ENCODE peak calls at places on chromosomes 13 and 19, in six cellular contexts. One of them, this sample, is unnamed.

GRCh38 chr19:460877-461609 is at the start of gene SHC2:
- DNase-seq in retinal pigment epithelial cell: no peak
- DNase-seq in stimulated activated CD8-positive, alpha-beta memory T cell treated with anti-CD3 and anti-CD28 coated beads, Interleukin-15, amount 100 ng/mL, for 4 hours: no peak
- DNase-seq in aorta: peak; percentile 79
- DNase-seq in astrocyte of the hippocampus: peak; percentile 60
- DNase-seq in effector CD4-positive, alpha-beta T cell: no peak
- DNase-seq in this sample: no peak

GRCh38 chr19:41244117-41244516 is 20.1 kb upstream of the HNRNPUL1 start:
- DNase-seq in retinal pigment epithelial cell: no peak
- DNase-seq in stimulated activated CD8-positive, alpha-beta memory T cell treated with anti-CD3 and anti-CD28 coated beads, Interleukin-15, amount 100 ng/mL, for 4 hours: no peak
- DNase-seq in aorta: no peak
- DNase-seq in astrocyte of the hippocampus: no peak
- DNase-seq in effector CD4-positive, alpha-beta T cell: no peak
- DNase-seq in this sample: no peak

GRCh38 chr13:65011403-65011802 is 2218.7 kb downstream of the PCDH9 start:
- DNase-seq in retinal pigment epithelial cell: no peak
- DNase-seq in stimulated activated CD8-positive, alpha-beta memory T cell treated with anti-CD3 and anti-CD28 coated beads, Interleukin-15, amount 100 ng/mL, for 4 hours: no peak
- DNase-seq in aorta: no peak
- DNase-seq in astrocyte of the hippocampus: no peak
- DNase-seq in effector CD4-positive, alpha-beta T cell: no peak
- DNase-seq in this sample: no peak

GRCh38 chr13:79194272-79194671 is 211.8 kb downstream of the RBM26 start:
- DNase-seq in retinal pigment epithelial cell: no peak
- DNase-seq in stimulated activated CD8-positive, alpha-beta memory T cell treated with anti-CD3 and anti-CD28 coated beads, Interleukin-15, amount 100 ng/mL, for 4 hours: peak; percentile 27
- DNase-seq in aorta: no peak
- DNase-seq in astrocyte of the hippocampus: no peak
- DNase-seq in effector CD4-positive, alpha-beta T cell: no peak
- DNase-seq in this sample: no peak

GRCh38 chr19:28883241-28883693 is 329.7 kb downstream of the UQCRFS1 start:
- DNase-seq in retinal pigment epithelial cell: no peak
- DNase-seq in stimulated activated CD8-positive, alpha-beta memory T cell treated with anti-CD3 and anti-CD28 coated beads, Interleukin-15, amount 100 ng/mL, for 4 hours: no peak
- DNase-seq in aorta: no peak
- DNase-seq in astrocyte of the hippocampus: peak; percentile 2
- DNase-seq in effector CD4-positive, alpha-beta T cell: no peak
- DNase-seq in this sample: no peak

GRCh38 chr19:45886427-45887310 is 728 bp upstream of the IRF2BP1 start:
- DNase-seq in retinal pigment epithelial cell: peak; percentile 62
- DNase-seq in stimulated activated CD8-positive, alpha-beta memory T cell treated with anti-CD3 and anti-CD28 coated beads, Interleukin-15, amount 100 ng/mL, for 4 hours: peak; percentile 82
- DNase-seq in aorta: peak; percentile 96
- DNase-seq in astrocyte of the hippocampus: peak; percentile 97
- DNase-seq in effector CD4-positive, alpha-beta T cell: peak; percentile 87
- DNase-seq in this sample: peak; percentile 61

GRCh38 chr19:13118424-13119193 is 545 bp downstream of the NACC1 start:
- DNase-seq in retinal pigment epithelial cell: no peak
- DNase-seq in stimulated activated CD8-positive, alpha-beta memory T cell treated with anti-CD3 and anti-CD28 coated beads, Interleukin-15, amount 100 ng/mL, for 4 hours: peak; percentile 46
- DNase-seq in aorta: peak; percentile 82
- DNase-seq in astrocyte of the hippocampus: peak; percentile 71
- DNase-seq in effector CD4-positive, alpha-beta T cell: no peak
- DNase-seq in this sample: no peak

GRCh38 chr13:94205896-94206295 is 273.6 kb downstream of the DCT start:
- DNase-seq in retinal pigment epithelial cell: no peak
- DNase-seq in stimulated activated CD8-positive, alpha-beta memory T cell treated with anti-CD3 and anti-CD28 coated beads, Interleukin-15, amount 100 ng/mL, for 4 hours: no peak
- DNase-seq in aorta: no peak
- DNase-seq in astrocyte of the hippocampus: no peak
- DNase-seq in effector CD4-positive, alpha-beta T cell: no peak
- DNase-seq in this sample: no peak

GRCh38 chr19:6103217-6103644 is 7.1 kb downstream of the RFX2 start:
- DNase-seq in retinal pigment epithelial cell: peak; percentile 73
- DNase-seq in stimulated activated CD8-positive, alpha-beta memory T cell treated with anti-CD3 and anti-CD28 coated beads, Interleukin-15, amount 100 ng/mL, for 4 hours: no peak
- DNase-seq in aorta: peak; percentile 92
- DNase-seq in astrocyte of the hippocampus: peak; percentile 92
- DNase-seq in effector CD4-positive, alpha-beta T cell: no peak
- DNase-seq in this sample: no peak

GRCh38 chr19:50607874-50608785 is 31.6 kb downstream of the SYT3 start:
- DNase-seq in retinal pigment epithelial cell: peak; percentile 17
- DNase-seq in stimulated activated CD8-positive, alpha-beta memory T cell treated with anti-CD3 and anti-CD28 coated beads, Interleukin-15, amount 100 ng/mL, for 4 hours: peak; percentile 62
- DNase-seq in aorta: peak; percentile 88
- DNase-seq in astrocyte of the hippocampus: peak; percentile 77
- DNase-seq in effector CD4-positive, alpha-beta T cell: peak; percentile 30
- DNase-seq in this sample: no peak

GRCh38 chr13:114203536-114203935 is 24.5 kb downstream of the CFAP97D2 start:
- DNase-seq in retinal pigment epithelial cell: no peak
- DNase-seq in stimulated activated CD8-positive, alpha-beta memory T cell treated with anti-CD3 and anti-CD28 coated beads, Interleukin-15, amount 100 ng/mL, for 4 hours: peak; percentile 18
- DNase-seq in aorta: no peak
- DNase-seq in astrocyte of the hippocampus: no peak
- DNase-seq in effector CD4-positive, alpha-beta T cell: no peak
- DNase-seq in this sample: no peak

GRCh38 chr19:47377208-47377701 is 28.1 kb downstream of the DHX34 start:
- DNase-seq in retinal pigment epithelial cell: no peak
- DNase-seq in stimulated activated CD8-positive, alpha-beta memory T cell treated with anti-CD3 and anti-CD28 coated beads, Interleukin-15, amount 100 ng/mL, for 4 hours: no peak
- DNase-seq in aorta: no peak
- DNase-seq in astrocyte of the hippocampus: no peak
- DNase-seq in effector CD4-positive, alpha-beta T cell: no peak
- DNase-seq in this sample: peak; percentile 40

GRCh38 chr13:113046883-113047244 is 58.7 kb upstream of the F7 start:
- DNase-seq in retinal pigment epithelial cell: no peak
- DNase-seq in stimulated activated CD8-positive, alpha-beta memory T cell treated with anti-CD3 and anti-CD28 coated beads, Interleukin-15, amount 100 ng/mL, for 4 hours: no peak
- DNase-seq in aorta: no peak
- DNase-seq in astrocyte of the hippocampus: no peak
- DNase-seq in effector CD4-positive, alpha-beta T cell: no peak
- DNase-seq in this sample: no peak

GRCh38 chr19:6743071-6743470 is 3.6 kb downstream of the TRIP10 start:
- DNase-seq in retinal pigment epithelial cell: no peak
- DNase-seq in stimulated activated CD8-positive, alpha-beta memory T cell treated with anti-CD3 and anti-CD28 coated beads, Interleukin-15, amount 100 ng/mL, for 4 hours: no peak
- DNase-seq in aorta: no peak
- DNase-seq in astrocyte of the hippocampus: no peak
- DNase-seq in effector CD4-positive, alpha-beta T cell: no peak
- DNase-seq in this sample: no peak

GRCh38 chr19:46296722-46297431 is at the start of gene HIF3A:
- DNase-seq in retinal pigment epithelial cell: no peak
- DNase-seq in stimulated activated CD8-positive, alpha-beta memory T cell treated with anti-CD3 and anti-CD28 coated beads, Interleukin-15, amount 100 ng/mL, for 4 hours: no peak
- DNase-seq in aorta: peak; percentile 84
- DNase-seq in astrocyte of the hippocampus: peak; percentile 84
- DNase-seq in effector CD4-positive, alpha-beta T cell: no peak
- DNase-seq in this sample: no peak

GRCh38 chr13:46983881-46984280 is 87.0 kb upstream of the HTR2A start:
- DNase-seq in retinal pigment epithelial cell: no peak
- DNase-seq in stimulated activated CD8-positive, alpha-beta memory T cell treated with anti-CD3 and anti-CD28 coated beads, Interleukin-15, amount 100 ng/mL, for 4 hours: no peak
- DNase-seq in aorta: no peak
- DNase-seq in astrocyte of the hippocampus: no peak
- DNase-seq in effector CD4-positive, alpha-beta T cell: no peak
- DNase-seq in this sample: no peak

GRCh38 chr13:23960566-23961156 is 63.4 kb upstream of the C1QTNF9B start:
- DNase-seq in retinal pigment epithelial cell: no peak
- DNase-seq in stimulated activated CD8-positive, alpha-beta memory T cell treated with anti-CD3 and anti-CD28 coated beads, Interleukin-15, amount 100 ng/mL, for 4 hours: no peak
- DNase-seq in aorta: no peak
- DNase-seq in astrocyte of the hippocampus: peak; percentile 63
- DNase-seq in effector CD4-positive, alpha-beta T cell: no peak
- DNase-seq in this sample: no peak

GRCh38 chr13:59477011-59477410 is 686.7 kb downstream of the DIAPH3 start:
- DNase-seq in retinal pigment epithelial cell: no peak
- DNase-seq in stimulated activated CD8-positive, alpha-beta memory T cell treated with anti-CD3 and anti-CD28 coated beads, Interleukin-15, amount 100 ng/mL, for 4 hours: no peak
- DNase-seq in aorta: no peak
- DNase-seq in astrocyte of the hippocampus: no peak
- DNase-seq in effector CD4-positive, alpha-beta T cell: no peak
- DNase-seq in this sample: no peak

GRCh38 chr13:113275387-113275786 is 21.7 kb upstream of the LAMP1 start:
- DNase-seq in retinal pigment epithelial cell: peak; percentile 62
- DNase-seq in stimulated activated CD8-positive, alpha-beta memory T cell treated with anti-CD3 and anti-CD28 coated beads, Interleukin-15, amount 100 ng/mL, for 4 hours: no peak
- DNase-seq in aorta: no peak
- DNase-seq in astrocyte of the hippocampus: peak; percentile 79
- DNase-seq in effector CD4-positive, alpha-beta T cell: peak; percentile 9
- DNase-seq in this sample: no peak

GRCh38 chr19:42198676-42199439 is 18.6 kb downstream of the DEDD2 start:
- DNase-seq in retinal pigment epithelial cell: no peak
- DNase-seq in stimulated activated CD8-positive, alpha-beta memory T cell treated with anti-CD3 and anti-CD28 coated beads, Interleukin-15, amount 100 ng/mL, for 4 hours: peak; percentile 60
- DNase-seq in aorta: peak; percentile 75
- DNase-seq in astrocyte of the hippocampus: no peak
- DNase-seq in effector CD4-positive, alpha-beta T cell: peak; percentile 67
- DNase-seq in this sample: no peak

GRCh38 chr19:57324992-57325391 is 4.7 kb downstream of the ZNF543 start:
- DNase-seq in retinal pigment epithelial cell: no peak
- DNase-seq in stimulated activated CD8-positive, alpha-beta memory T cell treated with anti-CD3 and anti-CD28 coated beads, Interleukin-15, amount 100 ng/mL, for 4 hours: no peak
- DNase-seq in aorta: no peak
- DNase-seq in astrocyte of the hippocampus: no peak
- DNase-seq in effector CD4-positive, alpha-beta T cell: no peak
- DNase-seq in this sample: no peak

GRCh38 chr13:20969182-20969581 is 66.6 kb upstream of the XPO4 start:
- DNase-seq in retinal pigment epithelial cell: no peak
- DNase-seq in stimulated activated CD8-positive, alpha-beta memory T cell treated with anti-CD3 and anti-CD28 coated beads, Interleukin-15, amount 100 ng/mL, for 4 hours: no peak
- DNase-seq in aorta: no peak
- DNase-seq in astrocyte of the hippocampus: peak; percentile 41
- DNase-seq in effector CD4-positive, alpha-beta T cell: no peak
- DNase-seq in this sample: no peak

GRCh38 chr19:7004313-7004931 is 16.8 kb downstream of the MBD3L2B start:
- DNase-seq in retinal pigment epithelial cell: peak; percentile 5
- DNase-seq in stimulated activated CD8-positive, alpha-beta memory T cell treated with anti-CD3 and anti-CD28 coated beads, Interleukin-15, amount 100 ng/mL, for 4 hours: no peak
- DNase-seq in aorta: no peak
- DNase-seq in astrocyte of the hippocampus: peak; percentile 65
- DNase-seq in effector CD4-positive, alpha-beta T cell: no peak
- DNase-seq in this sample: no peak

GRCh38 chr13:74555291-74556001 is 421.2 kb upstream of the KLF12 start:
- DNase-seq in retinal pigment epithelial cell: no peak
- DNase-seq in stimulated activated CD8-positive, alpha-beta memory T cell treated with anti-CD3 and anti-CD28 coated beads, Interleukin-15, amount 100 ng/mL, for 4 hours: no peak
- DNase-seq in aorta: no peak
- DNase-seq in astrocyte of the hippocampus: no peak
- DNase-seq in effector CD4-positive, alpha-beta T cell: no peak
- DNase-seq in this sample: no peak

GRCh38 chr19:48329167-48329891 is 4.0 kb downstream of the EMP3 start:
- DNase-seq in retinal pigment epithelial cell: no peak
- DNase-seq in stimulated activated CD8-positive, alpha-beta memory T cell treated with anti-CD3 and anti-CD28 coated beads, Interleukin-15, amount 100 ng/mL, for 4 hours: peak; percentile 24
- DNase-seq in aorta: no peak
- DNase-seq in astrocyte of the hippocampus: peak; percentile 68
- DNase-seq in effector CD4-positive, alpha-beta T cell: peak; percentile 42
- DNase-seq in this sample: no peak